ENCODE peak calls at places on chromosomes 16 and 17, in four cellular contexts. H is activated T-helper 1 cell treated with Interleukin-2 at 50 U/mL for 16 hours, U is adrenal gland, V is anterior cingulate cortex. Y is an unnamed sample.

GRCh38 chr16:82784567-82784956 is 157.8 kb downstream of the CDH13 start:
- DNase-seq in H (no peak), V (no peak), U (no peak), Y (no peak)

GRCh38 chr17:19317359-19318095 is 45.0 kb downstream of the B9D1 start:
- DNase-seq in H (no peak), U (peak; percentile 96), V (peak; percentile 80), Y (peak; percentile 77)

GRCh38 chr16:11576427-11577289 is 10.1 kb downstream of the LITAF start:
- DNase-seq in H (no peak), V (no peak), U (no peak), Y (no peak)

GRCh38 chr17:71071837-71072236 is 902.5 kb downstream of the KCNJ2 start:
- DNase-seq in H (no peak), V (no peak), U (peak; percentile 24), Y (peak; percentile 77)

GRCh38 chr16:86921289-86921688 is 342.9 kb downstream of the FOXL1 start:
- DNase-seq in V (no peak), U (no peak), H (no peak), Y (no peak)

GRCh38 chr16:25311039-25311438 is 53.4 kb upstream of the ZKSCAN2 start:
- DNase-seq in U (no peak), V (no peak), H (no peak), Y (no peak)

GRCh38 chr17:39597372-39598046 is 10.2 kb downstream of the NEUROD2 start:
- DNase-seq in H (no peak), U (no peak), V (no peak), Y (no peak)

GRCh38 chr17:33667052-33667509 is 374.0 kb upstream of the ASIC2 start:
- DNase-seq in H (no peak), U (no peak), V (no peak), Y (no peak)

GRCh38 chr17:70378005-70378404 is 208.7 kb downstream of the KCNJ2 start:
- DNase-seq in H (no peak), V (no peak), U (no peak), Y (no peak)

GRCh38 chr17:6752068-6752909 is 3.6 kb upstream of the XAF1 start:
- DNase-seq in H (no peak), U (peak; percentile 73), V (no peak), Y (peak; percentile 57)